ENCODE peak calls at places on chromosome 7, in six cellular contexts. Q is nephron progenitor cell; V is foreskin fibroblast; T is activated CD8-positive, alpha-beta T cell treated with anti-CD3 and anti-CD28 coated beads for 36 hours; S is NCI-H524 treated with DMSO at 0.1 percent for 48 hours; K is NCI-H510A. I is an unnamed sample.

GRCh38 chr7:22138886-22139285 is 193.2 kb upstream of the CDCA7L start:
- DNase-seq in Q (no peak), V (no peak), T (no peak), S (no peak), K (no peak), I (no peak)

GRCh38 chr7:157427811-157428553 is 91.2 kb downstream of the DNAJB6 start:
- DNase-seq in Q (no peak), V (no peak), T (no peak), S (no peak), K (no peak), I (no peak)

GRCh38 chr7:135911091-135911490 is 66.1 kb downstream of the MTPN start:
- DNase-seq in Q (no peak), V (no peak), T (no peak), S (peak; percentile 44), K (no peak), I (no peak)

GRCh38 chr7:4143511-4144160 is 538.5 kb upstream of the FOXK1 start:
- DNase-seq in Q (no peak), V (no peak), T (no peak), S (no peak), K (no peak), I (no peak)

GRCh38 chr7:1975179-1975578 is 257.6 kb downstream of the MAD1L1 start:
- DNase-seq in Q (no peak), V (no peak), T (no peak), S (no peak), K (no peak), I (no peak)

GRCh38 chr7:5082806-5083205 is 37.1 kb downstream of the RBAK start:
- DNase-seq in Q (no peak), V (no peak), T (no peak), S (no peak), K (no peak), I (no peak)

GRCh38 chr7:2104107-2104710 is 128.5 kb downstream of the MAD1L1 start:
- DNase-seq in Q (peak; percentile 93), V (peak; percentile 92), T (peak; percentile 93), S (no peak), K (peak; percentile 60), I (peak; percentile 10)

GRCh38 chr7:28002638-28003037 is 178.0 kb downstream of the JAZF1 start:
- DNase-seq in Q (no peak), V (no peak), T (no peak), S (no peak), K (no peak), I (no peak)

GRCh38 chr7:92841192-92841591 is 4.8 kb upstream of the CDK6 start:
- DNase-seq in Q (no peak), V (no peak), T (no peak), S (no peak), K (no peak), I (no peak)

GRCh38 chr7:138603549-138604324 is 97.4 kb downstream of the SVOPL start:
- DNase-seq in Q (no peak), V (no peak), T (no peak), S (no peak), K (no peak), I (no peak)

GRCh38 chr7:83305027-83305426 is 142.3 kb upstream of the PCLO start:
- DNase-seq in Q (no peak), V (peak; percentile 5), T (no peak), S (no peak), K (no peak), I (no peak)

GRCh38 chr7:106057204-106057961 is 54.7 kb downstream of the SYPL1 start:
- DNase-seq in Q (no peak), V (no peak), T (no peak), S (no peak), K (no peak), I (no peak)

GRCh38 chr7:155489862-155490696 is 32.1 kb downstream of the EN2 start:
- DNase-seq in Q (peak; percentile 52), V (no peak), T (no peak), S (no peak), K (no peak), I (no peak)

GRCh38 chr7:77538186-77538907 is 1.3 kb downstream of the PTPN12 start:
- DNase-seq in Q (peak; percentile 64), V (peak; percentile 97), T (peak; percentile 12), S (peak; percentile 30), K (peak; percentile 57), I (peak; percentile 79)

GRCh38 chr7:47941136-47941844 is 7.0 kb downstream of the PKD1L1 start:
- DNase-seq in Q (no peak), V (peak; percentile 83), T (no peak), S (no peak), K (no peak), I (no peak)